ENCODE peak calls at places on chromosomes 4 and X, in nine cellular contexts. Z is AG04449, O is mucosa of descending colon, M is suprapubic skin, X is ovary, Q is lower leg skin, J is transverse colon, H is sigmoid colon, W is mammary epithelial cell. I is an unnamed sample.

GRCh38 chrX:49165901-49166881 is 3.6 kb downstream of the MAGIX start:
- DNase-seq in O (peak), M (no peak), J (peak), H (peak), W (peak), Z (no peak), X (peak), Q (peak), I (no peak)

GRCh38 chr4:4762909-4763814 is 96.3 kb upstream of the MSX1 start:
- DNase-seq in M (no peak), W (peak), O (no peak), X (peak), J (no peak), Z (no peak), H (no peak), Q (peak), I (peak)

GRCh38 chr4:41257257-41257900 is 651 bp downstream of the UCHL1 start:
- DNase-seq in Z (no peak), M (no peak), O (peak), W (no peak), X (peak), J (peak), Q (peak), H (peak), I (no peak)

GRCh38 chr4:160316036-160316435 is 1213.2 kb downstream of the RAPGEF2 start:
- DNase-seq in Z (no peak), X (no peak), W (peak), H (no peak), O (no peak), Q (no peak), J (no peak), M (no peak), I (no peak)

GRCh38 chrX:41543668-41544067 is 96.5 kb downstream of the NYX start:
- DNase-seq in O (no peak), M (no peak), W (no peak), X (no peak), Z (no peak), H (no peak), Q (no peak), J (no peak), I (no peak)

GRCh38 chr4:60656171-60656570 is 544.0 kb upstream of the ADGRL3 start:
- DNase-seq in O (no peak), H (no peak), X (no peak), M (no peak), J (no peak), Z (no peak), W (no peak), Q (no peak), I (no peak)

GRCh38 chr4:57070461-57070860 is 39.7 kb downstream of the IGFBP7 start:
- DNase-seq in M (no peak), O (no peak), H (no peak), J (no peak), W (peak), X (no peak), Z (no peak), Q (no peak), I (no peak)

GRCh38 chr4:103493450-103494159 is 226.2 kb downstream of the TACR3 start:
- DNase-seq in J (no peak), Z (no peak), H (no peak), M (no peak), Q (no peak), W (peak), X (no peak), O (no peak), I (no peak)

GRCh38 chr4:64158648-64159326 is 250.5 kb downstream of the TECRL start:
- DNase-seq in Q (no peak), M (no peak), J (peak), W (peak), O (no peak), H (no peak), Z (no peak), X (no peak), I (peak)

GRCh38 chr4:139767168-139767567 is 101.5 kb downstream of the MGST2 start:
- DNase-seq in Z (peak), H (no peak), J (no peak), Q (no peak), W (no peak), X (no peak), M (no peak), O (no peak), I (peak)

GRCh38 chrX:55008571-55009358 is 8.6 kb downstream of the APEX2 start:
- DNase-seq in J (no peak), X (no peak), Z (no peak), O (no peak), Q (no peak), H (no peak), W (peak), M (no peak), I (peak)

GRCh38 chr4:107619065-107619464 is 101.0 kb downstream of the PAPSS1 start:
- DNase-seq in J (no peak), W (peak), Z (peak), O (no peak), H (no peak), X (no peak), Q (no peak), M (no peak), I (peak)

GRCh38 chr4:151313306-151314028 is 11.9 kb downstream of the SH3D19 start:
- DNase-seq in J (peak), O (no peak), M (no peak), H (no peak), W (no peak), Z (no peak), Q (no peak), X (no peak), I (no peak)

GRCh38 chr4:132763465-132763864 is 385.6 kb upstream of the PCDH10 start:
- DNase-seq in Z (no peak), H (no peak), Q (no peak), O (no peak), M (no peak), W (no peak), J (no peak), X (no peak), I (no peak)

GRCh38 chrX:78102100-78102499 is 1.9 kb upstream of the PGK1 start:
- DNase-seq in Q (no peak), M (no peak), O (no peak), X (no peak), W (no peak), J (no peak), Z (no peak), H (no peak), I (no peak)

GRCh38 chrX:31608651-31609050 is 536.8 kb upstream of the FTHL17 start:
- DNase-seq in H (no peak), Z (no peak), O (no peak), J (no peak), Q (no peak), X (no peak), M (no peak), W (no peak), I (no peak)

GRCh38 chr4:3630136-3630933 is 98.1 kb upstream of the LRPAP1 start:
- DNase-seq in Z (no peak), X (no peak), M (no peak), O (peak), J (peak), W (no peak), H (no peak), Q (no peak), I (no peak)

GRCh38 chrX:21382715-21383114 is 8.5 kb downstream of the CNKSR2 start:
- DNase-seq in O (no peak), J (no peak), W (no peak), Z (no peak), H (no peak), Q (no peak), X (no peak), M (no peak), I (no peak)

GRCh38 chr4:159506801-159507517 is 404.1 kb downstream of the RAPGEF2 start:
- DNase-seq in Z (no peak), O (no peak), X (no peak), M (no peak), W (no peak), H (no peak), J (no peak), Q (no peak), I (no peak)

GRCh38 chr4:140673729-140674128 is 82.5 kb downstream of the TBC1D9 start:
- DNase-seq in Q (no peak), X (no peak), M (no peak), W (no peak), H (no peak), O (no peak), Z (no peak), J (no peak), I (no peak)

DNA sequence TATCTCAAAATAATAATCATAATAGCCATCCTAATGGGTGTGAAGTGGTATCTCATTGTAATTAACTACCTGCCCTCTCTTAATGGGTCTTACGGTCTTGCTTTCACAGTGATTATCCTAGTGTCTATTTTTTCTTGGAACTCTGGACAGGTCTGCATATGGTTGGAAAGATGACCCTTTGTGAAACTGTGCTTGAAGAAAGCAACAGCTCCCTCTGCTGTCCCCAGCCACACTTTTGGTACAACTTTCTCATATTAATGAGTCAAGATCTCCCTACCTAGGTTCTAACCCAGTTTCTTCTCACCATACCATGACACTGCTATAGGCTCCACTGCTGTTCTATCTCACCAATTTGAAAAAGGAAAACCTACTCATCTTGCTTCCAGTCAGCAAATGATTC is 2.4 kb downstream of the TFDP3 start:
- DNase-seq in X (no peak), O (peak), J (peak), Z (no peak), H (no peak), W (peak), Q (no peak), M (no peak), I (no peak)
- TF ChIP-seq CTCF in X (no peak), O (no peak), J (no peak), Z (peak), H (no peak), W (peak), Q (no peak), M (no peak), I (peak)

GRCh38 chr4:122458625-122459024 is 2.1 kb upstream of the IL2 start:
- DNase-seq in X (no peak), H (no peak), J (no peak), Q (no peak), Z (no peak), W (no peak), M (no peak), O (no peak), I (no peak)
- H3K4me3 ChIP-seq in X (no peak), H (peak), J (no peak), Q (no peak), Z (peak), W (no peak), M (peak), O (no peak), I (peak)

GRCh38 chr4:98599617-98600016 is 58.8 kb downstream of the TSPAN5 start:
- DNase-seq in M (no peak), Z (peak), O (no peak), X (no peak), H (no peak), J (no peak), W (peak), Q (no peak), I (no peak)

GRCh38 chr4:98602270-98602669 is 56.1 kb downstream of the TSPAN5 start:
- DNase-seq in Z (no peak), W (no peak), O (no peak), H (no peak), Q (no peak), J (no peak), X (no peak), M (no peak), I (no peak)

GRCh38 chr4:98604723-98605122 is 53.7 kb downstream of the TSPAN5 start:
- DNase-seq in M (no peak), Q (no peak), Z (no peak), X (no peak), H (no peak), J (no peak), W (no peak), O (no peak), I (no peak)

GRCh38 chr4:98603683-98604573 is 54.5 kb downstream of the TSPAN5 start:
- DNase-seq in H (no peak), O (no peak), M (no peak), X (no peak), Z (no peak), Q (no peak), W (no peak), J (no peak), I (peak)

DNA sequence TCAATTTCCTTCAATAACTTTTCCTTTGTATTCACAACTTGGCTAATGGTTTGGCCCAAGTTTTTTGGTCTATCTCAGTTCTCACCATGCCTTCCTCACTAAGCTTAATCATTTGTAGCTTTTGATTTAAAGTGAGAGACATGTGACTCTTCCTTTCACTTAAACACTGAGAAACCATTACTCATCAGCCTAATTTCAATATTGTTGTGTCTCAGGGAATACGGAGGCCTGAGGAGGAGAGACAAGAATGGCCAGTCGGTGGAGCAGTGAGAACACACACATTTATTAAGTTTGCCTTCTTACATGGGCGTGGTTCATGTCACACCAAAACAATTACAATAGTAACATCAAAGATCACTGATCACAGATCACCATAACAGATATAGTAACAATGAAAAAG is 56.7 kb downstream of the TSPAN5 start:
- DNase-seq in J (no peak), M (no peak), Q (no peak), H (no peak), W (peak), O (no peak), Z (no peak), X (no peak), I (no peak)
- TF ChIP-seq CTCF in J (no peak), M (no peak), Q (no peak), H (no peak), W (no peak), O (no peak), Z (no peak), X (no peak), I (peak)

GRCh38 chrX:28589048-28589447 is 1.8 kb downstream of the IL1RAPL1 start:
- DNase-seq in H (no peak), X (no peak), O (no peak), W (no peak), J (no peak), Z (no peak), Q (no peak), M (no peak), I (no peak)
- H3K4me3 ChIP-seq in H (peak), X (no peak), O (no peak), W (no peak), J (peak), Z (peak), Q (no peak), M (peak), I (no peak)

DNA sequence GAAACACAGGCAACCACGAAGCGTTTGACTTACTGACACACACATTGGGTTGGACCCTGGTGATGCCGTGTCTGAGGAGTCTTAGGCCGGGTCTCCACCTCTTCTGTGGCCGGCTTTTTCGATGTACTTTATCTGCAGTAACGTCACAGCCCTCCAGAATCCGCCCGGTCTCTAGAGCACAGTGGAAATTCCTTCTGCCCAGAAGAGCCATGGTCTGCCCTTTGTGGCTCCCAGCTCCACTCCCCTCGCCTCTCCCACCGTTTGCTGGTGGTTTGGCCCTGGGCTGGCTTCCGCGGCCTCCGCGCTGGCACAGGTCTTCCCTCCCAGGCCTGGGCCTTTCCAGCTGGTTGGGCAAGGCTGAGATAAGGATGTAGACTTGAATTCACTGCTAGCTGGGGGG is 4.3 kb downstream of the MAEA start:
- DNase-seq in H (peak), Z (no peak), M (peak), Q (peak), J (no peak), O (no peak), X (peak), W (no peak), I (no peak)
- TF ChIP-seq CTCF in H (no peak), Z (no peak), M (no peak), Q (no peak), J (no peak), O (no peak), X (no peak), W (no peak), I (no peak)

GRCh38 chr4:10117424-10118354 is 1.1 kb upstream of the WDR1 start:
- DNase-seq in Z (no peak), H (peak), O (peak), J (peak), Q (no peak), M (no peak), X (peak), W (no peak), I (no peak)

GRCh38 chr4:10116625-10117423 is at the start of gene WDR1:
- DNase-seq in H (peak), X (peak), W (peak), Z (peak), M (peak), O (peak), Q (peak), J (peak), I (peak)

GRCh38 chr4:10119773-10120172 is 3.2 kb upstream of the WDR1 start:
- DNase-seq in Z (no peak), H (no peak), O (no peak), J (no peak), W (no peak), M (no peak), Q (no peak), X (no peak), I (no peak)

GRCh38 chr4:10119263-10119662 is 2.7 kb upstream of the WDR1 start:
- DNase-seq in X (no peak), Q (no peak), O (no peak), W (no peak), M (no peak), J (no peak), H (no peak), Z (no peak), I (no peak)

DNA sequence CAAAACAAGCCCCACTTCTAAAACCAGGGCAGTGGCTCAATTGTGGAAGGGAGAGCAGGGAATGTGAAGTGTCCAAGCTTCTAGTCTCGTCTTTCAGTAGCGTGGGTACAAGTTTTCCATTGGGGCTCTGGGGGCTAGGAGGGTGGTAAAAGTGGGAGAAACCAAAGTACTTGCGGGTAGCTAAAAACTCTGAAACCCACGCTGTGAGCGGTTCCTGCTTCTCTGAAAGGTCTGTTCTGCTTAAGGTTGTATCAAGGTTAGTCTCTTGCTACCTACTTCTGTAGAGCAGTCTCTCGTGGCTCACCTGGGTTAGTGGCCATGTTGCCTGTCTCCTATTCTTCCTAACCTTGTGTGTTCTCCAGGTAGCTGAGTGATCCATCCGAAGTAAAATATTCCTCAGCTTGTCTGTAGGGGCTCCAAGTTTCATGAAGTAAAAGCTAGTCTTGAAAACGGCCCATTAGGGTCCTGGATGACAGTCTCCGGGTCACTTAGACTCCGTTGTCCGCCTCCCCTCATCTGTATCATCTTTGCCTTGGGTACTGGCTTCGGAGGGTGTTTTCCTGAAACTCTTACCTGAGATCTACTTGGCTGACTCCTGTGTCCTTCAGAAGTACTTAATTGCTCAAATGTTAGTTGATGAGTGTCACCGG is 1.9 kb upstream of the WDR1 start:
- DNase-seq in X (no peak), Q (no peak), O (no peak), M (no peak), J (no peak), H (no peak), Z (no peak), W (no peak), I (no peak)
- H3K4me3 ChIP-seq in X (no peak), Q (no peak), O (no peak), M (no peak), J (no peak), H (no peak), Z (no peak), W (no peak), I (no peak)